ENCODE peak calls at places on chromosome 15, in six cellular contexts. U is prostate gland, S is spleen, Y is suprapubic skin, E is K562, B is breast epithelium. N is an unnamed sample.

GRCh38 chr15:58682234-58682633 is 67.3 kb downstream of the ADAM10 start:
- DNase-seq in U (no peak), S (no peak), Y (no peak), E (no peak), B (no peak), N (no peak)

GRCh38 chr15:51094606-51095569 is at the start of gene TNFAIP8L3:
- DNase-seq in U (no peak), S (peak; percentile 76), Y (no peak), E (no peak), B (no peak), N (peak; percentile 91)

GRCh38 chr15:72289597-72290325 is 17.4 kb upstream of the PARP6 start:
- DNase-seq in U (no peak), S (no peak), Y (no peak), E (no peak), B (no peak), N (no peak)

GRCh38 chr15:33296050-33296449 is 14.7 kb upstream of the RYR3 start:
- DNase-seq in U (no peak), S (no peak), Y (no peak), E (no peak), B (no peak), N (peak; percentile 26)

GRCh38 chr15:75232826-75233503 is 25.2 kb upstream of the GOLGA6C start:
- DNase-seq in U (no peak), S (peak; percentile 64), Y (no peak), E (no peak), B (no peak), N (no peak)

GRCh38 chr15:100671858-100672543 is 69.6 kb downstream of the ASB7 start:
- DNase-seq in U (no peak), S (peak; percentile 32), Y (no peak), E (peak; percentile 28), B (no peak), N (no peak)

GRCh38 chr15:72740202-72740601 is 43.4 kb downstream of the ADPGK start:
- DNase-seq in U (no peak), S (no peak), Y (no peak), E (no peak), B (no peak), N (no peak)

GRCh38 chr15:60634815-60635214 is 155.9 kb upstream of the ICE2 start:
- DNase-seq in U (no peak), S (peak; percentile 81), Y (no peak), E (no peak), B (no peak), N (no peak)

GRCh38 chr15:63048115-63048985 is 5.8 kb downstream of the TPM1 start:
- DNase-seq in U (peak; percentile 89), S (peak; percentile 97), Y (peak; percentile 93), E (peak; percentile 97), B (peak; percentile 90), N (peak; percentile 96)
- TF ChIP-seq POLR2AphosphoS5 in U (peak; percentile 57), S (peak; percentile 80), Y (no peak), E (no peak), B (peak; percentile 40), N (no peak)

DNA sequence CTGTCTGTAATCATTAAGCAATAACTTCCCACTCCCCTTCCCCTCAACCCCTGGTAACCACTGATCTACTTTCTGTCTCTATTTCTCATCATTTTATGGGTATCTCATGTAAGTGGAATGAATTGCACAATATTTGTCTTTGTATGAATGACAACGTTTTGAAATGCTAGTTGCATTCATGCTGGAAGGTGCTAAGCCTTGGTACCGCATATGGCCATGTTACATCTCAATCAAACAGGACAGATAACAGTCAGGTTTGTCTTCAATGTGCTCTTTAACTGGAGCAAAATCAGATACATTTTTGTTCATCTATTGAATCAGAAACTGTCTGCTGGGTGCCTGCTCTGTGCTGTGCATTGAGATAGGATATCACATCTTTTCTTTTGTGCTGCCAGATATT is 134.2 kb downstream of the AGBL1 start:
- DNase-seq in U (no peak), S (no peak), Y (no peak), E (no peak), B (no peak), N (no peak)
- H3K9me3 ChIP-seq in U (no peaks in the 10 kb centered on the region), S (no peaks in the 10 kb centered on the region), Y (peaks cover 5% of the 10 kb centered on the region), E (no peaks in the 10 kb centered on the region), B (peaks cover 37% of the 10 kb centered on the region), N (no peaks in the 10 kb centered on the region)

GRCh38 chr15:88467073-88467934 is at the start of the genes MRPL46 and MRPS11:
- DNase-seq in U (peak; percentile 88), S (peak; percentile 96), Y (peak; percentile 93), E (peak; percentile 91), B (peak; percentile 67), N (peak; percentile 96)
- TF ChIP-seq POLR2A in U (no peak), S (no peak), Y (no peak), E (peak; percentile 87), B (no peak), N (no peak)

GRCh38 chr15:96073908-96074307 is 256.6 kb upstream of the NR2F2 start:
- DNase-seq in U (no peak), S (no peak), Y (no peak), E (peak; percentile 36), B (no peak), N (no peak)

GRCh38 chr15:96067677-96068076 is 262.8 kb upstream of the NR2F2 start:
- DNase-seq in U (no peak), S (no peak), Y (no peak), E (no peak), B (no peak), N (no peak)

GRCh38 chr15:96072821-96073220 is 257.7 kb upstream of the NR2F2 start:
- DNase-seq in U (no peak), S (no peak), Y (no peak), E (no peak), B (no peak), N (no peak)

GRCh38 chr15:96068897-96069296 is 261.6 kb upstream of the NR2F2 start:
- DNase-seq in U (no peak), S (no peak), Y (no peak), E (no peak), B (no peak), N (no peak)

GRCh38 chr15:96070636-96071035 is 259.9 kb upstream of the NR2F2 start:
- DNase-seq in U (peak; percentile 32), S (no peak), Y (no peak), E (no peak), B (no peak), N (no peak)
- TF ChIP-seq POLR2AphosphoS5 in U (peak; percentile 49), S (no peak), Y (no peak), E (no peak), B (no peak), N (no peak)

GRCh38 chr15:39646425-39646824 is 65.5 kb downstream of the THBS1 start:
- DNase-seq in U (no peak), S (no peak), Y (no peak), E (no peak), B (no peak), N (no peak)
- H3K9me3 ChIP-seq in U (no peaks in the 10 kb centered on the region), S (no peaks in the 10 kb centered on the region), Y (no peaks in the 10 kb centered on the region), E (no peaks in the 10 kb centered on the region), B (no peaks in the 10 kb centered on the region), N (no peaks in the 10 kb centered on the region)

DNA sequence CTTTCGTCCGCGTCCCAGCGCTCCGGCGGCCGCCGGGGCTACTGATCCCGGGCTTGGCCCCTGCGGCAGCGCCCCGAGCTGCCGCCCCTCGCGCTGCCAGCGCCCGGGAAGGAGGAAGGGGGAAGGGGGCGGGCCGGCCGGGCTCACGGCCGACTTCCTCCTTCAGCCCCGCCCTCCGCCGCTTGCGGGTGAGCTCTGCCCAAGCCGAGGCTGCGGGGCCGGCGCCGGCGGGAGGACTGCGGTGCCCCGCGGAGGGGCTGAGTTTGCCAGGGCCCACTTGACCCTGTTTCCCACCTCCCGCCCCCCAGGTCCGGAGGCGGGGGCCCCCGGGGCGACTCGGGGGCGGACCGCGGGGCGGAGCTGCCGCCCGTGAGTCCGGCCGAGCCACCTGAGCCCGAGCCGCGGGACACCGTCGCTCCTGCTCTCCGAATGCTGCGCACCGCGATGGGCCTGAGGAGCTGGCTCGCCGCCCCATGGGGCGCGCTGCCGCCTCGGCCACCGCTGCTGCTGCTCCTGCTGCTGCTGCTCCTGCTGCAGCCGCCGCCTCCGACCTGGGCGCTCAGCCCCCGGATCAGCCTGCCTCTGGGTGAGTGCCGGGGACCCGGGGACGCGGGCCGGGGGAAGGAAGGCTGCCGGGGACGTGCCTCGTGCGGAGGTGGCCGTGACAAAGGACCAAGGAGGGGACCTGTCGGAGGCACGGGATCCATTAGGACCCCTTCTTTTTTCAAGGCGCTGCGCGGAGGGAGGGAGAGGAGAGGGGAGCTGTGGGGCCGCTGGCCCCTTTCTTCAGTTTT is at the start of gene SEMA4B:
- DNase-seq in U (peak; percentile 78), S (peak; percentile 97), Y (no peak), E (peak; percentile 94), B (no peak), N (no peak)
- TF ChIP-seq POLR2A in U (peak; percentile 80), S (peak; percentile 51), Y (no peak), E (peak; percentile 53), B (no peak), N (no peak)

DNA sequence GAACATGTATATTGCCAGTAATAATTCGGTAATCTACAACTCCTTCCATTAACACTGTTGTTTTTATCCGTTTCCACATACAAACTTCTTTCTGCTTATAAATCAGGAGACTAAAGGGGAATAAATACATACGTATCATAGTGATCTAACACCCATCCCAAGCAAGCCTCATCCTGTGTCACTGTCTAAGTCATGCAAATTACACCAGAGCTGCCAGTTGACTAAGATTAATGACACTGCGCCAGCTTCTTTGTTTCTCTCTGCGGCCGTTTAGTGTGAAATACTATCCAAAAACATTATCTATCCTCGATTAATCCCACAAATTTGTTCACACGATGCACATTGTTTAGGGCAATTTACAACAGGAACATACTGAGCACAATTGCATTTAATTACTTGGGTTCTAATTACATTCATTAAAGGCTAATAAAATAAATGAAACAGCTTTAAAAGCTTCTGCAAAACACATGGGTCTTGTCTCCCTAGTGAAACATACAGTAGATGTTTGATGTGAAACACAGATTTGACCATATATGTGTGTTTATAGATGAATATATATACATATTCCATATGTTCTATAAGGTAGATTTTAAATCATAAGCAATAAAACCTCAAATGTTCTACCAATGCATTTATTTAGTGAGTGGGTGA is 51.8 kb upstream of the CDIN1 start:
- DNase-seq in U (no peak), S (no peak), Y (no peak), E (no peak), B (no peak), N (no peak)
- TF ChIP-seq POLR2AphosphoS5 in U (no peak), S (no peak), Y (no peak), E (no peak), B (no peak), N (no peak)

GRCh38 chr15:52788099-52788986 is 1.8 kb downstream of the ONECUT1 start:
- DNase-seq in U (no peak), S (no peak), Y (no peak), E (no peak), B (no peak), N (no peak)

GRCh38 chr15:52790166-52790708 is at the start of gene ONECUT1:
- DNase-seq in U (no peak), S (peak; percentile 82), Y (no peak), E (peak; percentile 91), B (no peak), N (no peak)

GRCh38 chr15:52790941-52791751 is 1.0 kb upstream of the ONECUT1 start:
- DNase-seq in U (no peak), S (peak; percentile 71), Y (no peak), E (no peak), B (no peak), N (no peak)

GRCh38 chr15:52789008-52789600 is 1.0 kb downstream of the ONECUT1 start:
- DNase-seq in U (no peak), S (no peak), Y (no peak), E (no peak), B (no peak), N (no peak)

GRCh38 chr15:52789601-52790165 is 453 bp downstream of the ONECUT1 start:
- DNase-seq in U (no peak), S (no peak), Y (no peak), E (no peak), B (no peak), N (no peak)
- H3K9me3 ChIP-seq in U (no peaks in the 10 kb centered on the region), S (no peaks in the 10 kb centered on the region), Y (no peaks in the 10 kb centered on the region), E (no peaks in the 10 kb centered on the region), B (no peaks in the 10 kb centered on the region), N (no peaks in the 10 kb centered on the region)

N was measured in esophagus muscularis mucosa.